ENCODE peak calls at places on chromosomes 7 and 10, in eight cellular contexts. One of them, this sample, is unnamed.

GRCh38 chr7:128100225-128100948 is 69.2 kb upstream of the LRRC4 start:
- DNase-seq in Panc1: no peak
- DNase-seq in A549: no peak
- DNase-seq in SK-N-SH: no peak
- DNase-seq in HCT116: no peak
- DNase-seq in HL-60: no peak
- DNase-seq in GM23338: no peak
- DNase-seq in HepG2: no peak
- DNase-seq in this sample: peak

GRCh38 chr10:28248092-28248491 is 54.8 kb downstream of the MPP7 start:
- DNase-seq in Panc1: no peak
- DNase-seq in A549: no peak
- DNase-seq in SK-N-SH: no peak
- DNase-seq in HCT116: no peak
- DNase-seq in HL-60: peak
- DNase-seq in GM23338: no peak
- DNase-seq in HepG2: no peak
- DNase-seq in this sample: no peak

GRCh38 chr10:22849077-22849810 is 78.6 kb upstream of the ARMC3 start:
- DNase-seq in Panc1: no peak
- DNase-seq in A549: no peak
- DNase-seq in SK-N-SH: no peak
- DNase-seq in HCT116: no peak
- DNase-seq in HL-60: no peak
- DNase-seq in GM23338: no peak
- DNase-seq in HepG2: peak
- DNase-seq in this sample: no peak

GRCh38 chr10:123009105-123009805 is 449 bp downstream of the ACADSB start:
- DNase-seq in Panc1: no peak
- DNase-seq in A549: peak
- DNase-seq in SK-N-SH: peak
- DNase-seq in HCT116: no peak
- DNase-seq in HL-60: no peak
- DNase-seq in GM23338: peak
- DNase-seq in HepG2: no peak
- DNase-seq in this sample: peak

GRCh38 chr7:113289140-113289740 is 170.9 kb upstream of the SMIM30 start:
- DNase-seq in Panc1: peak
- DNase-seq in A549: no peak
- DNase-seq in SK-N-SH: peak
- DNase-seq in HCT116: peak
- DNase-seq in HL-60: peak
- DNase-seq in GM23338: peak
- DNase-seq in HepG2: peak
- DNase-seq in this sample: peak

GRCh38 chr7:133984023-133984422 is 143.1 kb upstream of the LRGUK start:
- DNase-seq in Panc1: no peak
- DNase-seq in A549: no peak
- DNase-seq in SK-N-SH: peak
- DNase-seq in HCT116: no peak
- DNase-seq in HL-60: no peak
- DNase-seq in GM23338: no peak
- DNase-seq in HepG2: no peak
- DNase-seq in this sample: no peak

GRCh38 chr10:72329290-72330058 is 25.2 kb downstream of the DNAJB12 start:
- DNase-seq in Panc1: no peak
- DNase-seq in A549: no peak
- DNase-seq in SK-N-SH: no peak
- DNase-seq in HCT116: no peak
- DNase-seq in HL-60: no peak
- DNase-seq in GM23338: no peak
- DNase-seq in HepG2: no peak
- DNase-seq in this sample: no peak

GRCh38 chr7:112744818-112745217 is 45.4 kb downstream of the TMEM168 start:
- DNase-seq in Panc1: no peak
- DNase-seq in A549: no peak
- DNase-seq in SK-N-SH: no peak
- DNase-seq in HCT116: no peak
- DNase-seq in HL-60: no peak
- DNase-seq in GM23338: no peak
- DNase-seq in HepG2: no peak
- DNase-seq in this sample: no peak

GRCh38 chr7:13327669-13328068 is 640.2 kb downstream of the ARL4A start:
- DNase-seq in Panc1: no peak
- DNase-seq in A549: no peak
- DNase-seq in SK-N-SH: no peak
- DNase-seq in HCT116: no peak
- DNase-seq in HL-60: no peak
- DNase-seq in GM23338: no peak
- DNase-seq in HepG2: no peak
- DNase-seq in this sample: no peak

GRCh38 chr7:19106308-19107141 is 10.9 kb downstream of the TWIST1 start:
- DNase-seq in Panc1: no peak
- DNase-seq in A549: no peak
- DNase-seq in SK-N-SH: peak
- DNase-seq in HCT116: no peak
- DNase-seq in HL-60: no peak
- DNase-seq in GM23338: peak
- DNase-seq in HepG2: no peak
- DNase-seq in this sample: peak

GRCh38 chr10:81082621-81083376 is 545.1 kb downstream of the SH2D4B start:
- DNase-seq in Panc1: no peak
- DNase-seq in A549: no peak
- DNase-seq in SK-N-SH: no peak
- DNase-seq in HCT116: no peak
- DNase-seq in HL-60: no peak
- DNase-seq in GM23338: peak
- DNase-seq in HepG2: no peak
- DNase-seq in this sample: no peak

GRCh38 chr10:81081887-81082620 is 544.4 kb downstream of the SH2D4B start:
- DNase-seq in Panc1: peak
- DNase-seq in A549: no peak
- DNase-seq in SK-N-SH: no peak
- DNase-seq in HCT116: no peak
- DNase-seq in HL-60: no peak
- DNase-seq in GM23338: peak
- DNase-seq in HepG2: no peak
- DNase-seq in this sample: peak
- TF ChIP-seq REST in Panc1: no peak
- TF ChIP-seq REST in A549: no peak
- TF ChIP-seq REST in SK-N-SH: no peak
- TF ChIP-seq REST in HCT116: no peak
- TF ChIP-seq REST in HL-60: no peak
- TF ChIP-seq REST in GM23338: no peak
- TF ChIP-seq REST in HepG2: no peak
- TF ChIP-seq REST in this sample: no peak

DNA sequence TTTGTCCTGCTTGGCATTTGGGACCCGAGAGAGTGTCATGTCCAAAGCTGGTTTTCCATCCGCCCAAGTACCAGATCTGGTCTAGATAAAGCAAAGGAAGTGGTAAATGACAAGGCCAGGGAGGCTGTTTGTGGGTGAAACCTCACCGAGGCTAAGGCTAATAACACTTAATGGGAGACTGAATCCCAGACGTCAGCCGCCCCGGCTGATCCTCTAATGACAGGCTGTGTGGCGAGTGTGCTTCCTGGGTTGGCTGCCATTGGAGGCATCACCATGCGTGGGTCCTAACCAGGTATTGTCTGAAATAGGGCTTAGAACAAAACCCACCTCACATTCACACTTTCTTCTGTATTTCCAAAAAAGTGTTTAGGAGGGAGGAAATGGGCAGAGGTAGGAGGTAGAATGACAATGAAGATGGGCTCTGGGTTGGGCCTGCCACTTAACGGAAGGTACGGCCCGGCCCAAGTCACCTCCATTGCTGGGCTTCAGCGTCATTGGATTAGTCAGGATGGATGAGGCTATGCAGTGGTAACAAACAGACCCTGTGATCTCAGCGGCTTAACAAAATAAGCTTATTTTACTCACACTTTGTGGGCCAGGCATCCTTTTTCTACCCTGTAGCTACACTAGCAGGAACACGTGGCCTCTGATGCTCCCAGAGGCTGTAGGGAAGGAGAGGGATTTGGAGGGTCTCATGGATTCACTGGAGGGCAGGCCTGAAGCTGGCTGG is 59.7 kb downstream of the PROSER2 start:
- DNase-seq in Panc1: no peak
- DNase-seq in A549: no peak
- DNase-seq in SK-N-SH: no peak
- DNase-seq in HCT116: no peak
- DNase-seq in HL-60: no peak
- DNase-seq in GM23338: no peak
- DNase-seq in HepG2: no peak
- DNase-seq in this sample: no peak
- TF ChIP-seq REST in Panc1: no peak
- TF ChIP-seq REST in A549: no peak
- TF ChIP-seq REST in SK-N-SH: no peak
- TF ChIP-seq REST in HCT116: no peak
- TF ChIP-seq REST in HL-60: no peak
- TF ChIP-seq REST in GM23338: no peak
- TF ChIP-seq REST in HepG2: no peak
- TF ChIP-seq REST in this sample: no peak

GRCh38 chr7:32536585-32536984 is 41.3 kb downstream of the AVL9 start:
- DNase-seq in Panc1: no peak
- DNase-seq in A549: peak
- DNase-seq in SK-N-SH: no peak
- DNase-seq in HCT116: peak
- DNase-seq in HL-60: no peak
- DNase-seq in GM23338: no peak
- DNase-seq in HepG2: no peak
- DNase-seq in this sample: no peak
- TF ChIP-seq REST in Panc1: no peak
- TF ChIP-seq REST in A549: no peak
- TF ChIP-seq REST in SK-N-SH: no peak
- TF ChIP-seq REST in HCT116: no peak
- TF ChIP-seq REST in HL-60: no peak
- TF ChIP-seq REST in GM23338: no peak
- TF ChIP-seq REST in HepG2: no peak
- TF ChIP-seq REST in this sample: no peak

GRCh38 chr10:62062028-62062427 is 160.5 kb downstream of the ARID5B start:
- DNase-seq in Panc1: no peak
- DNase-seq in A549: no peak
- DNase-seq in SK-N-SH: no peak
- DNase-seq in HCT116: no peak
- DNase-seq in HL-60: no peak
- DNase-seq in GM23338: no peak
- DNase-seq in HepG2: no peak
- DNase-seq in this sample: no peak

GRCh38 chr10:62063795-62064472 is 162.4 kb downstream of the ARID5B start:
- DNase-seq in Panc1: no peak
- DNase-seq in A549: no peak
- DNase-seq in SK-N-SH: no peak
- DNase-seq in HCT116: no peak
- DNase-seq in HL-60: no peak
- DNase-seq in GM23338: no peak
- DNase-seq in HepG2: no peak
- DNase-seq in this sample: no peak

GRCh38 chr10:62058896-62059423 is 157.5 kb downstream of the ARID5B start:
- DNase-seq in Panc1: no peak
- DNase-seq in A549: no peak
- DNase-seq in SK-N-SH: no peak
- DNase-seq in HCT116: no peak
- DNase-seq in HL-60: no peak
- DNase-seq in GM23338: no peak
- DNase-seq in HepG2: no peak
- DNase-seq in this sample: no peak

GRCh38 chr10:62059424-62059913 is 158.0 kb downstream of the ARID5B start:
- DNase-seq in Panc1: no peak
- DNase-seq in A549: no peak
- DNase-seq in SK-N-SH: no peak
- DNase-seq in HCT116: no peak
- DNase-seq in HL-60: no peak
- DNase-seq in GM23338: no peak
- DNase-seq in HepG2: no peak
- DNase-seq in this sample: no peak

DNA sequence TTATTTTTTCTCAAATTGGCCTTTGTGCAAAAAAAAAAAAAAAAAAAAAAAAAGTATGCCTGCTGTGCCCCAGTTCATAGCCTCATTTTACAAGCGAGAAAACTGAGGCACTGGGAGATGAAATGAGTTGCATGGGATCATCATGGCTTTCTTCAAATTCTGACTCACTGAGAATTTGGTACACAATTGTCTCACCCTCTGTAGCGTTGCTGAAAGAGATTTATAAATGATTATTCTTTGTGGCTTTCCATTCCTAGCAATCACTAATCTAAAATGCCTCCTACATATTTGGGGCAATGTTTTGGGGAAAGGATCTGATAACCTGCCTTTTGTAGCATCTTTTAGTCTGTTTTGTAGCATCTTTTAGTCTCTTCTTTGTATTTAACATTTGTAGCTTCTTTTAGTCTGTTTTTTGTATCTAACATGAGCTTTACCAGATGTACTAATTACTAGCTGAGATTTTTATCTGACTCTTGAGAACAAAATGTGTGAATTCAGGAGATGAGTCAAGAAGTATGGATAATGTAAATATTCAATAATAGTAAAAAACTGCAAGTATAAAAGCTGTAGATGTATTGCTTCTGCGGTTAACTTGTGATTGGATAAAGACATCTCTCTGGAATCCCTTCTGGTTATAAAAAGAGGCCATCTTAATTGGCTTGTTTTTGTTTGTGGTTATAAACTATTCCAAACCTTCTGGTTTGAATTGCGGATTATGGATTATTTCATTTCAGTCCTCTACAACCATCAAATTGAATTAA is 161.4 kb downstream of the ARID5B start:
- DNase-seq in Panc1: no peak
- DNase-seq in A549: no peak
- DNase-seq in SK-N-SH: no peak
- DNase-seq in HCT116: no peak
- DNase-seq in HL-60: no peak
- DNase-seq in GM23338: no peak
- DNase-seq in HepG2: no peak
- DNase-seq in this sample: no peak
- TF ChIP-seq REST in Panc1: no peak
- TF ChIP-seq REST in A549: no peak
- TF ChIP-seq REST in SK-N-SH: no peak
- TF ChIP-seq REST in HCT116: no peak
- TF ChIP-seq REST in HL-60: no peak
- TF ChIP-seq REST in GM23338: no peak
- TF ChIP-seq REST in HepG2: no peak
- TF ChIP-seq REST in this sample: no peak

DNA sequence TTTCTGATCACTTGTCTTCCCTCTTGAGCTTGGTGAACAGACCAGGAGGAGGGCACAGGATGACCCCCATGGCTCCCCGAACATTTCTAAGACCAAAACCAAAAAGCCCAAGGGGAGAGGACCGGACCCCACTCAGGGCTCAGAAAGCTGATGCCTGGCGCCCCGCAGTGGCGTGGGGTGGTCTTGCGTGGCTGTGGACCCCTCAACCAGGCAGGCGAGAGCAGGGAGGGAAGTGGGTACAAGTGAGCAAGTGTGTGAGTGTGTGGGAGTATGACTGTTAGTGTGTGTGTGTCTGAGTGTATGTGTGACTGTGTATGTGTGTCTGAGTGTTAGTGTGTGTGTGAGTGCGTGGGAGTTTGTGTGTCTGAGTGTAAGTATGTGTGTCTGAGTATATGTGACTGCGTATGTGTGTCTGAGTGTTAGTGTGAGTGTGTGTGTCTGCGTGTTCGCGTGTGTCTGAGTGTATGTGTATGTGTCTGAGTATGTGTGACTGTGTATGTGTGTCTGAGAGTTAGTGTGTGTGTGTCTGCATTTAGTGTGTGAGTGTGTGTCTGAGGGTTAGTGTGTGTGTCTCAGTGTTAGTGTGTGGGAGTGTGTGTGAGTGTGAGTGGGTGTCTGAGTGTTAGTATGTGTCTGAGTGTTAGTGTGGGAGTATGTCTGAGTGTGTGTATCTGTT is 34.0 kb upstream of the INSIG1 start:
- DNase-seq in Panc1: no peak
- DNase-seq in A549: no peak
- DNase-seq in SK-N-SH: peak
- DNase-seq in HCT116: no peak
- DNase-seq in HL-60: no peak
- DNase-seq in GM23338: no peak
- DNase-seq in HepG2: no peak
- DNase-seq in this sample: no peak
- TF ChIP-seq REST in Panc1: no peak
- TF ChIP-seq REST in A549: no peak
- TF ChIP-seq REST in SK-N-SH: no peak
- TF ChIP-seq REST in HCT116: no peak
- TF ChIP-seq REST in HL-60: no peak
- TF ChIP-seq REST in GM23338: no peak
- TF ChIP-seq REST in HepG2: no peak
- TF ChIP-seq REST in this sample: no peak